ENCODE peak calls at places on chromosomes 3 and 15, in five cellular contexts. V is Calu3, R is progenitor cell of endocrine pancreas, X is DND-41, H is choroid plexus epithelial cell. L is an unnamed sample.

GRCh38 chr3:175493296-175493695 is 634.2 kb downstream of the NAALADL2 start:
- DNase-seq in V (no peak), R (no peak), X (no peak), H (no peak), L (no peak)

GRCh38 chr3:194061421-194062029 is 74.4 kb upstream of the HES1 start:
- DNase-seq in V (peak; percentile 32), R (no peak), X (no peak), H (no peak), L (no peak)

GRCh38 chr3:97871788-97872187 is 50.0 kb downstream of the CRYBG3 start:
- DNase-seq in V (no peak), R (no peak), X (no peak), H (peak; percentile 71), L (no peak)

GRCh38 chr3:83934208-83935150 is 1024.3 kb upstream of the CADM2 start:
- DNase-seq in V (no peak), R (no peak), X (peak; percentile 77), H (peak; percentile 34), L (no peak)

GRCh38 chr15:27408428-27408827 is 437.4 kb downstream of the GABRG3 start:
- DNase-seq in V (no peak), R (no peak), X (no peak), H (no peak), L (no peak)

GRCh38 chr3:197256104-197256503 is 42.3 kb downstream of the DLG1 start:
- DNase-seq in V (no peak), R (no peak), X (no peak), H (no peak), L (no peak)

GRCh38 chr3:5330152-5330810 is 142.8 kb downstream of the EDEM1 start:
- DNase-seq in V (peak; percentile 34), R (no peak), X (no peak), H (peak; percentile 1), L (no peak)

GRCh38 chr15:64009798-64010241 is 36.5 kb downstream of the DAPK2 start:
- DNase-seq in V (no peak), R (no peak), X (no peak), H (peak; percentile 19), L (no peak)

GRCh38 chr3:120198305-120198878 is 86.6 kb downstream of the GPR156 start:
- DNase-seq in V (peak; percentile 28), R (no peak), X (no peak), H (peak; percentile 73), L (peak; percentile 14)

GRCh38 chr3:155880286-155880685 is 9.8 kb downstream of the GMPS start:
- DNase-seq in V (no peak), R (no peak), X (no peak), H (no peak), L (no peak)

DNA sequence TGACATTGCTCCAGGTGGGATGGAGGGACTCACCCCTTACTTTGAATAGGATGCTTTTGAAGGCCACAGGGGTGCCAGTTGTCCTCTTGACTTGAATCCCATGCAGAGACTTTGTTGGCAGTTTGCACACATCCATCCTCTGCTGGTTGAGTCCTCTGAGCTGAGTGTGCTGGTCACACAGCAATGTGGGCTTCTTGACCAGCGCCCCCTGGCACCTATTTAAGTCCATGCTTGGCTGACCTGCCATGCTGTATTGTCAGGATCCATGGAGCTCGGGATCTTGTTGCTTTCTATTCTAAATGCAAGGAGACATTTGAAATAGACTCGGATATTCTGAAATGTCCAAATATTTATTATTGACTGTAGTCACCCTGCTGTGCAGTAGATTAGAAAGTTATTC is 19.8 kb downstream of the RAB7A start:
- DNase-seq in V (no peak), R (no peak), X (no peak), H (no peak), L (no peak)
- TF ChIP-seq CTCF in V (no peak), R (no peak), X (no peak), H (peak; percentile 18), L (no peak)

GRCh38 chr15:96344706-96345559 is 14.4 kb downstream of the NR2F2 start:
- DNase-seq in V (peak; percentile 43), R (no peak), X (no peak), H (peak; percentile 36), L (no peak)

GRCh38 chr15:96346409-96346808 is 15.9 kb downstream of the NR2F2 start:
- DNase-seq in V (no peak), R (no peak), X (no peak), H (peak; percentile 37), L (no peak)

GRCh38 chr15:96344120-96344705 is 13.7 kb downstream of the NR2F2 start:
- DNase-seq in V (no peak), R (no peak), X (no peak), H (peak; percentile 51), L (no peak)

GRCh38 chr15:96347181-96348111 is 16.9 kb downstream of the NR2F2 start:
- DNase-seq in V (peak; percentile 87), R (no peak), X (no peak), H (peak; percentile 84), L (no peak)

DNA sequence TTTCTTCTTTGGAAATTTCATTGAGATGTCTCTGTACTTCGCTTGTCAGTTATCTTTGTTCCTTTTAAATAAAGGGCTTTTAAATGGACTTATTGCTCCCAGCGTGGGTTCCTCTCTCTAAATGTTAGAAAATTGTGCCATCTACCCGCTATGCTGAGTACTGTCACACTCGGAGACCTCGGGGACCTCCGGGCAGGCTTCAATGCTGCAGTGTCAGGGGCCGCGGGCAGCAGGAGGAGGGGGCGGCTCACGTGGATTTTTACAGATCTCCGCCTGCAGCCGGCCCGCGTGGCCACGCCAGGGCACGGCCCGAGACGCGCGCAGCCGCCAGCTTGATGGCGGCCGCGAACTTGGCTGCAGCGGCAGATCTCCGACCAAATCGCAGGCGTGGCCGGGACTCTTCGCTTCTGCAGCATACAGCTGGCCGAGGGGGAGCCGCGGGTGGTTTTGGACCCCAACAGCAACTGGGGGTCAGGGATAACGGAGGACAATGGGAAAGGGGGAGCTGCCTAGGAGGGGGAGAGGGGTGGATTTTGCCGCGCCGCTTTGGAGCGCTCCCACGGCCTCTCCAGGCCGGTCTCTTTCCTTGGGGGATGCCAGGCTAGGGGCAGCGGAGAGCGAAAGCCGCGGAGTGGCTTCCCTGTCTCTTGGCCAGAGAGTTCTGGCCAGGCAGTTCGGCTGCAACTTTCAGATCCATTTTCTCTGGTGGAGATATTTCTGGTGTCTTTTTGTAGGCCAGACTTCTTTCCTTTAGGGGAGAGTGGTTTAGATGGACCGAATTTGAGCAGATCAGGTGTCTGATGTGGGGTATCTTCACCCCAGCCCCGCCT is 15.3 kb downstream of the NR2F2 start:
- DNase-seq in V (peak; percentile 80), R (no peak), X (no peak), H (peak; percentile 85), L (peak; percentile 85)
- TF ChIP-seq CTCF in V (peak; percentile 66), R (peak; percentile 73), X (peak; percentile 48), H (peak; percentile 45), L (peak; percentile 43)

GRCh38 chr3:152658977-152659376 is 176.0 kb upstream of the P2RY1 start:
- DNase-seq in V (no peak), R (no peak), X (no peak), H (no peak), L (no peak)

GRCh38 chr3:152664766-152665165 is 170.2 kb upstream of the P2RY1 start:
- DNase-seq in V (no peak), R (no peak), X (no peak), H (no peak), L (no peak)

GRCh38 chr3:152667267-152667666 is 167.7 kb upstream of the P2RY1 start:
- DNase-seq in V (no peak), R (no peak), X (no peak), H (no peak), L (no peak)

GRCh38 chr3:152657002-152657400 is 177.9 kb upstream of the P2RY1 start:
- DNase-seq in V (no peak), R (no peak), X (no peak), H (no peak), L (no peak)

GRCh38 chr3:152662157-152662556 is 172.8 kb upstream of the P2RY1 start:
- DNase-seq in V (no peak), R (no peak), X (no peak), H (no peak), L (no peak)
- TF ChIP-seq CTCF in V (no peak), R (peak; percentile 11), X (no peak), H (no peak), L (no peak)

GRCh38 chr3:19065027-19065426 is 83.3 kb upstream of the KCNH8 start:
- DNase-seq in V (no peak), R (no peak), X (no peak), H (no peak), L (no peak)
- TF ChIP-seq CTCF in V (no peak), R (peak; percentile 72), X (peak; percentile 54), H (no peak), L (peak; percentile 34)

DNA sequence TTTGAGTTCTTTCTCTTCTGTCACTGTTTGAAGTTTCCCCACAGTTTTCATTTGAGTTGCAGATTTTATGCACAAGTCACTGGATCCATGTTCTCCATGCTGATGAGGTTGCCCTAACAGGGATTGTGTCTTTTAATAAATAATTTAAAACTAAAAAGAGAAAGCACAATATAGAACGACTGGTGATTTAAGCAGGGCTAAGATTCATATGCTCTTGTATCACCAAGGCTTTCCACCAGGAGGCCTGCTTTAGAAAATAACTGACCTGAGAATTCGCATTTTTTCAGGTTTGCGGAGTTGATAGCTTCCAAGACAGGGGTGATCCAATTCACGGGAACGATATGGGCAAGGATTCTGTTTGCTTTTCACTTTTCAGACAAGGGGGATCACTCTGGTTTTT is 252.0 kb upstream of the VEPH1 start:
- DNase-seq in V (no peak), R (no peak), X (no peak), H (peak; percentile 17), L (no peak)
- TF ChIP-seq CTCF in V (peak; percentile 29), R (peak; percentile 37), X (no peak), H (peak; percentile 51), L (no peak)

DNA sequence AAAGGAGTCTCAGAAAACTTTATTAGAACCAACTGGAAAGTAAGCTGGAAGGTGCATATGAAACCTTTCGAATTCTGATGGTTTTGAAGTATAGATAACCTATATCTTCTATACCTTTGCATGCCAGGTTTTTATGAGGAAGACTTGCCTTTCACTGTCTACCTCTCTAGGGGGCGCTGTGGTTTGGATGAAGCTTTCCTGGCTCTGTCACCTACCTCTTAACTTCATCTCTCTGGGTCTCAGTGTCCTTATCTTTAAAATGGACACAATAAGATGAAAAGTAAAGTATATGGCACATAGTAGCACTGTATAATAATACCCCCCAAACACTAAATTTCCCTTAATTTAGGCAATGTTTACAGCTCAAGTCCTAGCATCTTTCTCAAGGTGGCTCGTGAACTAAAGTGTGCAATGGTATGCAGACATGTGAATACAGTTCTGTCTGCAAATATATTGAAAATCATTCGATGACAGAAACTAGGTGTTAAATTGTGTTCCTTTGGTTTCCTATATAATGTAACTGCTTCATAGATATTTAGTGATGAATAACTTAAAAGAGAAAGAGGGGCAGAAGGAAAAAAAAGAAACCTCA is 314.3 kb downstream of the CHST2 start:
- DNase-seq in V (peak; percentile 45), R (no peak), X (peak; percentile 35), H (peak; percentile 20), L (peak; percentile 19)
- TF ChIP-seq CTCF in V (peak; percentile 45), R (peak; percentile 38), X (peak; percentile 69), H (peak; percentile 56), L (peak; percentile 74)

GRCh38 chr3:129593595-129594339 is 12.7 kb downstream of the PLXND1 start:
- DNase-seq in V (no peak), R (peak; percentile 22), X (peak; percentile 95), H (no peak), L (no peak)

GRCh38 chr3:129592362-129593150 is 13.9 kb downstream of the PLXND1 start:
- DNase-seq in V (no peak), R (no peak), X (peak; percentile 83), H (peak; percentile 54), L (no peak)

GRCh38 chr3:129594907-129595390 is 11.5 kb downstream of the PLXND1 start:
- DNase-seq in V (no peak), R (no peak), X (no peak), H (no peak), L (no peak)

GRCh38 chr3:129591932-129592331 is 14.5 kb downstream of the PLXND1 start:
- DNase-seq in V (no peak), R (no peak), X (peak; percentile 36), H (no peak), L (no peak)

GRCh38 chr3:129593230-129593594 is 13.3 kb downstream of the PLXND1 start:
- DNase-seq in V (no peak), R (no peak), X (peak; percentile 66), H (no peak), L (no peak)
- TF ChIP-seq CTCF in V (no peak), R (no peak), X (peak; percentile 64), H (peak; percentile 9), L (no peak)

L was measured in GM13977.